ENCODE peak calls at places on chromosomes 12 and 14, in four cellular contexts. R, J, Z and A are unnamed samples.

GRCh38 chr14:92456215-92457017 is 57.2 kb upstream of the RIN3 start:
- DNase-seq in J (no peak), R (peak), Z (peak), A (no peak)

GRCh38 chr12:89259831-89260230 is 92.5 kb downstream of the DUSP6 start:
- DNase-seq in Z (no peak), R (peak), J (no peak), A (no peak)

GRCh38 chr14:92753250-92753649 is 4.8 kb upstream of the LGMN start:
- DNase-seq in J (no peak), R (no peak), Z (no peak), A (peak)

GRCh38 chr14:65073605-65074201 is 28.6 kb downstream of the MAX start:
- DNase-seq in Z (no peak), J (peak), R (no peak), A (no peak)

GRCh38 chr14:68951051-68951797 is 27.9 kb downstream of the ACTN1 start:
- DNase-seq in Z (peak), J (peak), R (peak), A (no peak)

GRCh38 chr12:57896437-57897201 is 44.7 kb upstream of the ATP23 start:
- DNase-seq in J (peak), R (peak), Z (peak), A (no peak)

GRCh38 chr14:21072781-21073339 is 2.8 kb downstream of the ARHGEF40 start:
- DNase-seq in Z (no peak), J (peak), R (no peak), A (no peak)

GRCh38 chr14:104604461-104605449 is at the start of gene TMEM179:
- DNase-seq in Z (no peak), J (no peak), R (peak), A (no peak)

GRCh38 chr12:57477710-57478681 is 1.7 kb downstream of the ARHGAP9 start:
- DNase-seq in Z (no peak), J (no peak), R (peak), A (peak)

GRCh38 chr14:35133542-35134328 is 11.4 kb downstream of the PRORP start:
- DNase-seq in J (no peak), R (no peak), Z (no peak), A (no peak)

GRCh38 chr14:73069585-73069984 is 11.3 kb downstream of the RBM25 start:
- DNase-seq in J (no peak), Z (no peak), R (no peak), A (no peak)

GRCh38 chr12:99911076-99911475 is 73.7 kb downstream of the ANKS1B start:
- DNase-seq in R (peak), J (no peak), Z (peak), A (no peak)

GRCh38 chr12:108442077-108442476 is 73.0 kb upstream of the FICD start:
- DNase-seq in J (no peak), Z (no peak), R (no peak), A (no peak)

GRCh38 chr12:112937741-112938719 is at the start of gene OAS3:
- DNase-seq in R (peak), J (peak), Z (peak), A (peak)